ENCODE peak calls at places on chromosomes 6 and 20, in four cellular contexts. P is neuronal stem cell, I is vagina, F is SK-N-SH. B is an unnamed sample. For H3K36me3 and H3K27me3, the result is how much of the 10 kb centered on the place peaks cover.

GRCh38 chr6:156852858-156853216 is 75.7 kb downstream of the ARID1B start:
- DNase-seq in P (no peak), I (no peak), F (no peak), B (no peak)

GRCh38 chr6:111666812-111667211 is 61.1 kb upstream of the TRAF3IP2 start:
- DNase-seq in P (no peak), I (no peak), F (no peak), B (no peak)

GRCh38 chr6:70474751-70475150 is 61.4 kb downstream of the FAM135A start:
- DNase-seq in P (peak), I (no peak), F (no peak), B (no peak)

GRCh38 chr6:26464416-26465131 is 6.8 kb downstream of the BTN2A1 start:
- DNase-seq in P (no peak), I (no peak), F (no peak), B (no peak)

GRCh38 chr20:47748069-47748468 is 37.2 kb downstream of the SULF2 start:
- DNase-seq in P (no peak), I (no peak), F (no peak), B (no peak)

GRCh38 chr6:121951918-121952379 is 447.5 kb upstream of the HSF2 start:
- DNase-seq in P (no peak), I (no peak), F (no peak), B (peak)

GRCh38 chr6:41586564-41586963 is 40.4 kb downstream of the FOXP4 start:
- DNase-seq in P (no peak), I (no peak), F (peak), B (no peak)

GRCh38 chr6:143579703-143580102 is 68.2 kb upstream of the FUCA2 start:
- DNase-seq in P (no peak), I (no peak), F (no peak), B (peak)

GRCh38 chr20:56783826-56784225 is 154.7 kb downstream of the TFAP2C start:
- DNase-seq in P (no peak), I (no peak), F (no peak), B (no peak)

GRCh38 chr6:1610497-1611321 is 994 bp downstream of the FOXC1 start:
- DNase-seq in P (no peak), I (no peak), F (no peak), B (peak)
- H3K4me3 ChIP-seq in P (peak), I (peak), F (peak), B (peak)

GRCh38 chr20:34993941-34994508 is 38.4 kb downstream of the MYH7B start:
- DNase-seq in P (no peak), I (no peak), F (no peak), B (no peak)
- H3K36me3 ChIP-seq in P (under half), I (under half), F (under half), B (under half)

DNA sequence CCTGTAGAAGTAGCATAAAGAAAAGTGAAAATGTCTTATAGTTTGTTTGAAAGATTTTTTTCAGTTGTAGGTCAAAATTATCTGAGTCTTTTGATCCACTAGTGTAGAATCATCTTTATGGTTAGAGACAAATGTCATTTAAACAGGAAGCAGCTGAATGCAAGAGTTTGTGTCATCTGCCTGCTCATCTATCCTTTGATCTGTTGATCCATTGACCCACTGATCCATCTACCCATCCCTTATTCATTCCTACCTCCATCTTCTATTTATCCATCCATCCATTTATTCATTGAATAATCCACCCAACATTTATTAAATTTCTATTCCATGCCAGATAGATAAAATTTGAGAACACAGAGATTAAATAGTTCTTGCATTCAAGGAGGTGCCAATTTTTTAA is 62.6 kb downstream of the MKKS start:
- DNase-seq in P (no peak), I (no peak), F (no peak), B (no peak)
- H3K27me3 ChIP-seq in P (under half), I (under half), F (under half), B (under half)

DNA sequence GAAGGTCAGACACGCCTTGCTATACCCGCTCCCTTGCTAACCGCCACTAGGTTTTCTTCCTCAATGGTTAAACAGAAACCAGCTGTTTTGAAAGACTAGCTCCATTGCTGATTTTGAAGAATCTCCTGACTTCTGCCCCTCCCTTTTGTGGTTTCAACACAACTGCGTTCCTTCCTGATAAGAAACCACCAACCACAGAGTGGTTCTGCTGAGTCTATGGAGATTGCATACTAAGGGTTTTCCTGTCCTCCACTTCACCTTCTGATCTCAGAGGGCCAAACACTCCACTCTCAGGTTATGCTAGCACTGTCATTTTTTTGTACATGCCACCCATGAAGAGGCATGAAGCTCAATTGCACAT is 207.9 kb downstream of the MYLK4 start:
- DNase-seq in P (no peak), I (no peak), F (no peak), B (no peak)
- H3K4me3 ChIP-seq in P (no peak), I (no peak), F (no peak), B (no peak)

GRCh38 chr20:479487-479886 is 17.2 kb upstream of the TBC1D20 start:
- DNase-seq in P (no peak), I (no peak), F (no peak), B (no peak)
- H3K36me3 ChIP-seq in P (under half), I (under half), F (half or more), B (under half)

DNA sequence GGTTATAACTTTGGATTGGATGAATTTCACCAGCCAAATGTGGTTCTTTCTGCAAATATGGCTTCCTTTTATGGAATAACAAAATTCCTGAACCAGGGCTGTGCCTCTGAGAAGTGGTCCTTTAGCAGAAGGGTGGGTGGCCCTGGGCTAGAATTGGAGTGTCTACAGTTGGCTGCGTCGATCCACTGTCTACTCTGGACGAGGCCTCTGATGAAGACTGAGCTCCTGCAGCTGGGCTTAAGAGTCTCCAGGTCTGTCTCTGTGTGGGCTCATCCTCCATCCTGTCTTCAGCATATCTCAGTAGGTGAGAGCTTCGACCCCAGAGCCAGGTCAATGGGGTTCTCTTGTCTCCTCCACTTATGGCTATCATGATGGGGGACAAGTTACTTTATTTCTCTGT is 166.3 kb upstream of the PMEPA1 start:
- DNase-seq in P (no peak), I (peak), F (no peak), B (no peak)
- H3K27me3 ChIP-seq in P (under half), I (under half), F (under half), B (under half)

GRCh38 chr6:21309791-21310190 is 283.8 kb upstream of the SOX4 start:
- DNase-seq in P (no peak), I (no peak), F (no peak), B (no peak)
- H3K4me3 ChIP-seq in P (peak), I (no peak), F (no peak), B (no peak)

DNA sequence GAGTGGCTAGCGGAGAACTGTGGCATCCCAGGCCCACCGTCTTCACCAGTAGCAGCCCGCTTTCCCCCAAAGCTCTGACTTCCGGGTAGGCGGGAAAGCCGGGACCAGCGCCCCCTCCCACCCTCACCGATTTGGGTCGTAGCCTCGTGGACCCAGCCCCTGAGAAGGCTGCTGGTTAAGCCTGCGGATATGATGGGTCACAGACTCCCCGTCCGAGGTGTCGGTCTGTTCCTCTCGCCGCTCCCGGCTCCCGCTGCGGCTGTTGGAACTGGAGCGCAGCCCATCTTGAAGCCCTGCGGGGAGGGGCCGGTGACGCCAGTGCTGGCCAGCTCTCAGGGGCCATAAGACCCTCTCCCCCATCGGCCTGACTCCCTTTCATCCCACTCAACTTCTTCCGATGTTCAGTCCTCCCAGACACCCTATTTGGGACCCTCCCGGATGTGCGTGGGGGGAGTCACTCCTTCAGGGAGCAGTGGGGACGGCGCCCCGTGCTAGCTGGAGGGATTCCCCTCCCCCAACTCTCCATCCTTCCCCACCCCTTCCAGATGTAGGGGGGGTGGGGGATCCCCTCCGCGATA is 772 bp downstream of the GNL1 start:
- DNase-seq in P (no peak), I (no peak), F (no peak), B (peak)
- H3K36me3 ChIP-seq in P (under half), I (under half), F (under half), B (under half)

B was measured in MG63.